ENCODE peak calls at places on chromosomes 3 and 15, in five cellular contexts. L is left lung, H is HFFc6, B is cardiac muscle cell, U is AG09309. W is an unnamed sample.

GRCh38 chr3:195522254-195523023 is 20.7 kb downstream of the PPP1R2 start:
- DNase-seq in L (no peak), B (peak), H (peak), U (no peak), W (no peak)

GRCh38 chr15:46892621-46893160 is 824.6 kb upstream of the SEMA6D start:
- DNase-seq in H (no peak), U (no peak), B (no peak), L (no peak), W (no peak)

GRCh38 chr15:51341366-51342248 is at the start of gene GLDN:
- DNase-seq in B (peak), H (no peak), L (peak), U (no peak), W (no peak)

GRCh38 chr3:122533931-122534334 is 19.2 kb upstream of the KPNA1 start:
- DNase-seq in L (no peak), B (no peak), H (peak), U (peak), W (peak)

GRCh38 chr15:92116320-92116719 is 262.8 kb downstream of the SLCO3A1 start:
- DNase-seq in U (no peak), L (no peak), B (no peak), H (no peak), W (no peak)

GRCh38 chr3:70603103-70603502 is 290.7 kb upstream of the MDFIC2 start:
- DNase-seq in H (no peak), B (no peak), U (no peak), L (no peak), W (no peak)

GRCh38 chr15:88890495-88890894 is 4.8 kb downstream of the HAPLN3 start:
- DNase-seq in U (peak), H (peak), B (no peak), L (no peak), W (no peak)

GRCh38 chr15:51830279-51830806 is 890 bp downstream of the TMOD3 start:
- DNase-seq in B (peak), U (no peak), L (no peak), H (peak), W (no peak)

GRCh38 chr15:65083262-65083701 is 6.7 kb downstream of the KBTBD13 start:
- DNase-seq in H (no peak), L (no peak), U (no peak), B (peak), W (no peak)

GRCh38 chr3:48240000-48240710 is 749 bp upstream of the ZNF589 start:
- DNase-seq in B (no peak), U (no peak), H (no peak), L (no peak), W (no peak)

GRCh38 chr3:120095226-120096165 is 1.2 kb upstream of the GSK3B start:
- DNase-seq in U (peak), H (peak), B (peak), L (peak), W (peak)

GRCh38 chr3:34011171-34012101 is 213.0 kb downstream of the PDCD6IP start:
- DNase-seq in U (no peak), B (no peak), H (peak), L (no peak), W (no peak)

W was measured in stimulated activated naive CD4-positive, alpha-beta T cell treated with Interleukin-2 at 50 U/mL for 16 hours.